ENCODE peak calls at places on chromosomes 7 and 10, in six cellular contexts. J is astrocyte of the spinal cord, V is fibroblast of mammary gland, I is glutamatergic neuron, L is putamen, Y is GM03348. U is an unnamed sample.

GRCh38 chr7:81600608-81601007 is 169.2 kb downstream of the HGF start:
- DNase-seq in V (peak; percentile 75), L (no peak), J (peak; percentile 75), I (no peak), Y (peak; percentile 10), U (no peak)

GRCh38 chr10:96683065-96683464 is 37.2 kb downstream of the PIK3AP1 start:
- DNase-seq in J (peak; percentile 42), V (peak; percentile 36), Y (peak; percentile 28), L (no peak), I (no peak), U (no peak)

GRCh38 chr7:11232462-11232861 is 258.8 kb downstream of the PHF14 start:
- DNase-seq in I (no peak), J (no peak), L (no peak), Y (peak; percentile 15), V (peak; percentile 11), U (no peak)

GRCh38 chr7:78055160-78055559 is 256.6 kb downstream of the PHTF2 start:
- DNase-seq in Y (no peak), V (no peak), J (no peak), L (no peak), I (no peak), U (no peak)

GRCh38 chr7:130489140-130489967 is 2.5 kb upstream of the MEST start:
- DNase-seq in Y (peak; percentile 16), V (no peak), J (peak; percentile 72), I (no peak), L (no peak), U (no peak)

GRCh38 chr10:119651514-119652327 is 541 bp downstream of the BAG3 start:
- DNase-seq in J (no peak), I (peak; percentile 59), L (no peak), Y (peak; percentile 35), V (no peak), U (no peak)

GRCh38 chr7:57407125-57407524 is 42.9 kb upstream of the ZNF716 start:
- DNase-seq in I (no peak), J (no peak), V (no peak), L (no peak), Y (no peak), U (no peak)

GRCh38 chr10:34985823-34986222 is 104.3 kb downstream of the CUL2 start:
- DNase-seq in L (no peak), J (no peak), I (no peak), V (peak; percentile 22), Y (peak; percentile 36), U (no peak)

GRCh38 chr10:118045842-118046490 is 775 bp downstream of the RAB11FIP2 start:
- DNase-seq in I (no peak), J (peak; percentile 38), L (peak; percentile 35), Y (peak; percentile 47), V (peak; percentile 68), U (no peak)

GRCh38 chr10:128263891-128264688 is 137.9 kb upstream of the MKI67 start:
- DNase-seq in V (peak; percentile 51), I (peak; percentile 91), L (peak; percentile 30), J (peak; percentile 20), Y (peak; percentile 72), U (peak; percentile 43)

GRCh38 chr7:21971780-21972396 is 26.2 kb upstream of the CDCA7L start:
- DNase-seq in V (no peak), Y (no peak), J (no peak), L (no peak), I (no peak), U (no peak)

GRCh38 chr7:156751319-156751718 is 110.7 kb downstream of the RNF32 start:
- DNase-seq in L (no peak), Y (peak; percentile 58), J (peak; percentile 96), I (no peak), V (peak; percentile 96), U (no peak)

GRCh38 chr7:2002561-2003450 is 229.9 kb downstream of the MAD1L1 start:
- DNase-seq in I (peak; percentile 24), L (no peak), V (no peak), Y (no peak), J (no peak), U (peak; percentile 24)

GRCh38 chr10:63633677-63634487 is 112.7 kb downstream of the REEP3 start:
- DNase-seq in V (peak; percentile 65), J (peak; percentile 55), Y (peak; percentile 33), I (no peak), L (no peak), U (no peak)

GRCh38 chr7:457814-458510 is 61.7 kb downstream of the PDGFA start:
- DNase-seq in I (peak; percentile 12), L (no peak), Y (no peak), J (no peak), V (no peak), U (no peak)

GRCh38 chr7:102331536-102332275 is 24.5 kb downstream of the SPDYE6 start:
- DNase-seq in L (no peak), Y (no peak), J (no peak), V (no peak), I (no peak), U (no peak)

U was measured in left lung.